ENCODE peak calls at places on chromosome 17, in nine cellular contexts. I is cardiac muscle cell, Q is GM06990, V is AG04450, K is lower lobe of right lung, J is ascending aorta, U is cardiac fibroblast, O is thoracic aorta, Y is astrocyte of the cerebellum. P is an unnamed sample.
A peak's percentile ranks its signal among the peaks of the same experiment; 100 is the strongest.

GRCh38 chr17:80323982-80324381 is 63.3 kb downstream of the RNF213 start:
- DNase-seq in Y (no peak), O (no peak), J (no peak), V (no peak), Q (no peak), U (no peak), I (no peak), K (no peak), P (no peak)

GRCh38 chr17:47850373-47850691 is 631 bp downstream of the SP6 start:
- DNase-seq in I (no peak), Y (no peak), V (no peak), K (no peak), O (no peak), U (no peak), J (no peak), Q (no peak), P (no peak)

GRCh38 chr17:40344321-40345160 is 20.0 kb downstream of the GJD3 start:
- DNase-seq in O (no peak), Q (no peak), V (no peak), U (no peak), K (no peak), I (no peak), J (no peak), Y (no peak), P (no peak)

GRCh38 chr17:77371117-77371887 is 230.5 kb downstream of the SEC14L1 start:
- DNase-seq in I (peak; percentile 52), Y (no peak), V (no peak), Q (no peak), K (peak; percentile 47), O (no peak), U (no peak), J (no peak), P (no peak)

GRCh38 chr17:50478391-50479361 is at the start of gene RSAD1:
- DNase-seq in O (peak; percentile 17), V (peak; percentile 48), Y (peak; percentile 50), J (peak; percentile 93), K (peak; percentile 92), Q (peak; percentile 97), I (peak; percentile 93), U (peak; percentile 92), P (peak; percentile 86)

GRCh38 chr17:66200685-66201092 is 8.8 kb upstream of the CEP112 start:
- DNase-seq in V (peak; percentile 68), U (peak; percentile 90), Q (no peak), I (peak; percentile 85), J (no peak), Y (peak; percentile 59), O (no peak), K (no peak), P (peak; percentile 79)

GRCh38 chr17:50114849-50115357 is 15.1 kb downstream of the SAMD14 start:
- DNase-seq in I (peak; percentile 75), Q (no peak), J (no peak), U (peak; percentile 83), Y (no peak), V (no peak), K (no peak), O (no peak), P (peak; percentile 74)

GRCh38 chr17:50028207-50029120 is 27.4 kb upstream of the ITGA3 start:
- DNase-seq in O (no peak), Y (no peak), K (peak; percentile 63), J (peak; percentile 78), Q (no peak), I (peak; percentile 64), U (peak; percentile 69), V (no peak), P (peak; percentile 96)

GRCh38 chr17:67818110-67819002 is 6.9 kb upstream of the BPTF start:
- DNase-seq in I (no peak), Y (no peak), K (no peak), U (no peak), O (no peak), V (no peak), J (no peak), Q (peak; percentile 81), P (no peak)

GRCh38 chr17:42484304-42484703 is 25.6 kb downstream of the ATP6V0A1 start:
- DNase-seq in Y (no peak), U (no peak), K (no peak), I (peak; percentile 29), Q (peak; percentile 54), O (no peak), V (no peak), J (no peak), P (no peak)

GRCh38 chr17:742147-742793 is 9.8 kb downstream of the GEMIN4 start:
- DNase-seq in O (no peak), Y (no peak), Q (no peak), I (no peak), V (no peak), U (no peak), K (no peak), J (no peak), P (no peak)
- TF ChIP-seq CTCF in O (no peak), Y (no peak), Q (no peak), I (no peak), V (no peak), U (no peak), K (no peak), J (no peak), P (no peak)

GRCh38 chr17:4310349-4311060 is 46.7 kb upstream of the ANKFY1 start:
- DNase-seq in Q (no peak), U (peak; percentile 84), Y (peak; percentile 28), I (peak; percentile 87), O (no peak), J (no peak), K (no peak), V (no peak), P (no peak)

GRCh38 chr17:4314179-4314578 is 50.4 kb upstream of the ANKFY1 start:
- DNase-seq in V (no peak), I (no peak), Q (no peak), Y (no peak), O (no peak), K (no peak), U (no peak), J (no peak), P (no peak)

GRCh38 chr17:4316648-4317047 is 49.8 kb downstream of the UBE2G1 start:
- DNase-seq in I (no peak), U (no peak), Y (no peak), J (no peak), K (no peak), O (no peak), Q (no peak), V (no peak), P (no peak)

GRCh38 chr17:4314618-4315017 is 50.8 kb upstream of the ANKFY1 start:
- DNase-seq in K (no peak), Y (no peak), O (no peak), U (no peak), J (no peak), I (no peak), Q (no peak), V (no peak), P (no peak)

GRCh38 chr17:4313482-4314114 is 49.8 kb upstream of the ANKFY1 start:
- DNase-seq in V (no peak), J (no peak), I (peak; percentile 33), U (peak; percentile 37), K (no peak), Y (no peak), O (no peak), Q (no peak), P (no peak)
- H3K4me3 ChIP-seq in V (no peak overlapping the region), J (no peak overlapping the region), I (no peak overlapping the region), U (no peak overlapping the region), K (peak overlapping the region; percentile 6), Y (no peak overlapping the region), O (peak overlapping the region; percentile 32), Q (peak overlapping the region; percentile 28), P (no peak overlapping the region)

DNA sequence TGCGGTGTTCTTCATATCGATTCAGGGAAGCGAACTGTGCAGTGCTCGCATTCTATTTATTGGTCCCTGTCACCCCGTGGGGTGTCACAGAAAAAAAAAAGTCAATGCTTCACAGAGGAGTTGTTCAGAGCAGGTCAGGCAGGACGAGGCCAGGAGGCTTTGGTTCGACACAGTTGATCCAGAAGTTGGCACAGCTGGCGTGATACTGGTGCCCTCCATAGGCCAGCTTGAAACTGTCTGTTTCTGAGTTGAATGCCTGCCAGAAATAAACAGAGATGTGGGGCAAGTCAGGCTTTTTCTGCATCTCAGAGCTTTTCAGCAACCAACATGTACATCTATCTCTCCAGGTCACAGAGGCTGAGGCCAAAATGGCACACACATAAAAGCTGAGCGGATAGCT is 29.1 kb downstream of the DUSP14 start:
- DNase-seq in O (no peak), K (no peak), U (peak; percentile 33), I (peak; percentile 19), J (no peak), Y (no peak), V (no peak), Q (no peak), P (no peak)
- TF ChIP-seq CTCF in O (no peak), K (no peak), U (no peak), I (no peak), J (no peak), Y (no peak), V (no peak), Q (no peak), P (peak; percentile 9)

GRCh38 chr17:65123757-65124675 is 13.2 kb upstream of the RGS9 start:
- DNase-seq in V (no peak), U (peak; percentile 46), O (no peak), J (no peak), Y (no peak), K (no peak), I (peak; percentile 48), Q (no peak), P (no peak)
- H3K4me3 ChIP-seq in V (no peak overlapping the region), U (no peak overlapping the region), O (peak overlapping the region; percentile 90), J (peak overlapping the region; percentile 69), Y (no peak overlapping the region), K (peak overlapping the region; percentile 67), I (no peak overlapping the region), Q (no peak overlapping the region), P (no peak overlapping the region)

GRCh38 chr17:2093349-2093748 is 38.4 kb downstream of the HIC1 start:
- DNase-seq in I (no peak), U (no peak), J (no peak), K (peak; percentile 86), Q (no peak), Y (no peak), O (no peak), V (no peak), P (peak; percentile 69)

GRCh38 chr17:2089021-2089422 is 34.1 kb downstream of the HIC1 start:
- DNase-seq in Y (no peak), Q (no peak), V (no peak), J (no peak), K (no peak), I (peak; percentile 80), U (peak; percentile 75), O (no peak), P (no peak)

GRCh38 chr17:2090210-2090641 is 35.3 kb downstream of the HIC1 start:
- DNase-seq in K (no peak), I (no peak), Y (no peak), U (no peak), V (no peak), Q (no peak), J (no peak), O (no peak), P (no peak)

GRCh38 chr17:2092253-2092652 is 37.4 kb downstream of the HIC1 start:
- DNase-seq in O (no peak), V (no peak), U (no peak), K (no peak), J (no peak), Y (no peak), Q (no peak), I (no peak), P (no peak)

GRCh38 chr17:2090804-2091534 is 36.1 kb downstream of the HIC1 start:
- DNase-seq in K (no peak), Q (no peak), V (peak; percentile 82), O (no peak), Y (peak; percentile 90), I (peak; percentile 95), J (no peak), U (peak; percentile 94), P (peak; percentile 74)
- TF ChIP-seq CTCF in K (peak; percentile 27), Q (no peak), V (peak; percentile 70), O (peak; percentile 23), Y (peak; percentile 64), I (peak; percentile 50), J (no peak), U (peak; percentile 61), P (peak; percentile 20)